ENCODE peak calls at places on chromosomes 2 and 18, in four cellular contexts. M is GM12878, V is K562, E is HepG2. K is an unnamed sample.

GRCh38 chr2:45993476-45993991 is 303.7 kb upstream of the EPAS1 start:
- DNase-seq in M (peak; percentile 23), V (peak; percentile 64), E (peak; percentile 78), K (peak; percentile 68)

GRCh38 chr2:25159947-25160346 is 8.4 kb downstream of the POMC start:
- DNase-seq in M (no peak), V (peak; percentile 58), E (no peak), K (peak; percentile 50)

GRCh38 chr18:70188113-70188512 is 17.4 kb downstream of the RTTN start:
- DNase-seq in M (no peak), V (no peak), E (no peak), K (no peak)

GRCh38 chr18:61901334-61901986 is 8.7 kb upstream of the RNF152 start:
- DNase-seq in V (peak; percentile 57), E (peak; percentile 35), M (peak; percentile 7), K (peak; percentile 59)

GRCh38 chr2:70381821-70382220 is 80.0 kb upstream of the FAM136A start:
- DNase-seq in V (no peak), E (no peak), M (no peak), K (no peak)

GRCh38 chr18:45733535-45733934 is 9.6 kb downstream of the SLC14A1 start:
- DNase-seq in E (no peak), V (no peak), M (no peak), K (no peak)

GRCh38 chr2:222364280-222364895 is 60.0 kb upstream of the SGPP2 start:
- DNase-seq in M (no peak), V (no peak), E (no peak), K (no peak)

GRCh38 chr2:165837122-165837521 is 43.1 kb upstream of the GALNT3 start:
- DNase-seq in E (no peak), V (no peak), M (no peak), K (no peak)

GRCh38 chr18:7921938-7922587 is 354.9 kb downstream of the PTPRM start:
- DNase-seq in V (no peak), E (peak; percentile 76), M (no peak), K (no peak)

GRCh38 chr2:181203412-181203811 is 223.0 kb downstream of the UBE2E3 start:
- DNase-seq in V (no peak), E (no peak), M (no peak), K (no peak)
- TF ChIP-seq FOXK2 in V (no peak), E (no peak), M (no peak), K (no peak)

GRCh38 chr2:170771049-170771937 is 1.1 kb downstream of the ERICH2 start:
- DNase-seq in M (no peak), E (peak; percentile 30), V (no peak), K (peak; percentile 39)
- TF ChIP-seq SP1 in M (no peak), E (no peak), V (peak; percentile 43), K (no peak)

GRCh38 chr18:42229211-42230210 is 274.5 kb downstream of the PIK3C3 start:
- DNase-seq in V (no peak), M (peak; percentile 63), E (no peak), K (no peak)

GRCh38 chr18:42233908-42234307 is 278.9 kb downstream of the PIK3C3 start:
- DNase-seq in M (no peak), V (no peak), E (no peak), K (no peak)

GRCh38 chr18:42231796-42232195 is 276.8 kb downstream of the PIK3C3 start:
- DNase-seq in M (no peak), V (no peak), E (no peak), K (no peak)

GRCh38 chr18:42228581-42228980 is 273.5 kb downstream of the PIK3C3 start:
- DNase-seq in E (no peak), M (no peak), V (no peak), K (no peak)
- TF ChIP-seq FOXK2 in E (no peak), M (no peak), V (no peak), K (no peak)

GRCh38 chr18:73232933-73233332 is 365.1 kb upstream of the NETO1 start:
- DNase-seq in E (no peak), V (no peak), M (peak; percentile 13), K (no peak)

GRCh38 chr18:73240899-73241298 is 373.1 kb upstream of the NETO1 start:
- DNase-seq in V (no peak), M (no peak), E (no peak), K (no peak)

GRCh38 chr18:73235921-73236320 is 368.1 kb upstream of the NETO1 start:
- DNase-seq in M (no peak), V (no peak), E (no peak), K (no peak)

DNA sequence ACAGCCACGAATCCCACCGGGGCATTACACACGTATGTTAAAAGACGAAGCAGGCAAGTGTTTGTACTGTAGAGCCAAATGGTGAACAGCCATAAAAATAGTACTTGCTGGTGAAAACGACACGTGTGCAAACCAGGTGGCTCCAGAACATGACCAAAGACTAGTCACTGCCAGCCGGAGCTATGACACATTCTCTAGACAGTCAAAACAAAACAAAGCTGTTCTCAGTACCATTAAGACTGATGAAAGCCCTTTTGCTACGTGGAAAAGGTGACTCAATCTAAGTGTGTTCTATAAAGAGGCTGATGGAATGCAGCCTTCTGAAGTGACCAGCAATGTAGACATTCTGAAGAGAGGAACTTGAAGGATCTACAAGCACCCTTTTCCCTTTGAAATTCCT is 367.7 kb upstream of the NETO1 start:
- DNase-seq in V (no peak), E (peak; percentile 2), M (peak; percentile 11), K (no peak)
- TF ChIP-seq SP1 in V (no peak), E (no peak), M (no peak), K (no peak)

DNA sequence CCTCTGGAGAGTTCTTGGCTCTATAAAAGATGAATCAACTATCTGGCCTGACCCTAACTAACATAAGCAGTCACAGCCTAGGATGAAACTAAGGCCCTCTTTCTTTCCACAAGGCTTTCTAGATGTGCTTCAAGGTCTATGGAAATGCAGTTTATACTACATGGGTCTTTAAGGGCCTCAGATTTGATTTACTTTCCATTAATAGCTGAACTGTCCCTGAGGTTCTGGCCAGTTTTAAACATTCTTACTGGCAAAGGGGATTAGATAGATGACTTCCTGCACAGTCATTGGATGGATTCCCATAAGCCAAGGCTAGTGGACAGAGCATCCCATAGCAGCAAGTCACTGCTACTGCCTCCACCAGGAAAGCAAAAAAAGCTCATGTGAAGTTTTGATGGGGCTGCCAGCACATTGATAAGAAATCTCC is 38.1 kb upstream of the LCLAT1 start:
- DNase-seq in M (no peak), V (no peak), E (no peak), K (no peak)
- TF ChIP-seq FOXK2 in M (no peak), V (no peak), E (no peak), K (no peak)

GRCh38 chr2:198054299-198054698 is 249.9 kb downstream of the PLCL1 start:
- DNase-seq in V (peak; percentile 21), E (peak; percentile 10), M (no peak), K (peak; percentile 40)
- TF ChIP-seq SP1 in V (no peak), E (no peak), M (no peak), K (no peak)

GRCh38 chr2:129103922-129104878 is 785.5 kb upstream of the HS6ST1 start:
- DNase-seq in M (no peak), V (no peak), E (no peak), K (no peak)
- TF ChIP-seq FOXK2 in M (no peak), V (no peak), E (no peak), K (no peak)

GRCh38 chr2:149005471-149006077 is 32.9 kb upstream of the LYPD6B start:
- DNase-seq in M (no peak), E (no peak), V (no peak), K (no peak)
- TF ChIP-seq SP1 in M (no peak), E (no peak), V (no peak), K (no peak)

K was measured in HEK293T.